ENCODE peak calls at places on chromosomes 4 and X, in eight cellular contexts. One of them, this sample, is unnamed. For H3K4me1, the result is how much of the 10 kb centered on the place peaks cover.

GRCh38 chr4:1855334-1856070 is 454 bp downstream of the LETM1 start:
- DNase-seq in lung: peak
- DNase-seq in cardiac muscle cell: no peak
- DNase-seq in adrenal gland: no peak
- DNase-seq in hepatocyte: peak
- DNase-seq in H9: no peak
- DNase-seq in suprapubic skin: no peak
- DNase-seq in A549: no peak
- DNase-seq in this sample: peak

GRCh38 chr4:88807499-88807898 is 109.9 kb upstream of the NAP1L5 start:
- DNase-seq in lung: no peak
- DNase-seq in suprapubic skin: no peak
- DNase-seq in A549: no peak
- DNase-seq in cardiac muscle cell: no peak
- DNase-seq in adrenal gland: no peak
- DNase-seq in hepatocyte: no peak
- DNase-seq in H9: no peak
- DNase-seq in this sample: no peak

GRCh38 chrX:47515941-47516649 is 33.1 kb upstream of the ZNF41 start:
- DNase-seq in A549: no peak
- DNase-seq in lung: no peak
- DNase-seq in adrenal gland: no peak
- DNase-seq in suprapubic skin: no peak
- DNase-seq in cardiac muscle cell: peak
- DNase-seq in hepatocyte: no peak
- DNase-seq in H9: no peak
- DNase-seq in this sample: no peak

GRCh38 chr4:89868999-89869589 is 25.6 kb upstream of the MMRN1 start:
- DNase-seq in H9: no peak
- DNase-seq in hepatocyte: no peak
- DNase-seq in lung: no peak
- DNase-seq in suprapubic skin: no peak
- DNase-seq in cardiac muscle cell: peak
- DNase-seq in adrenal gland: no peak
- DNase-seq in A549: no peak
- DNase-seq in this sample: no peak

GRCh38 chr4:54547299-54548097 is 110.3 kb upstream of the KIT start:
- DNase-seq in hepatocyte: no peak
- DNase-seq in suprapubic skin: no peak
- DNase-seq in adrenal gland: peak
- DNase-seq in A549: no peak
- DNase-seq in H9: no peak
- DNase-seq in lung: no peak
- DNase-seq in cardiac muscle cell: no peak
- DNase-seq in this sample: peak

GRCh38 chr4:134388351-134388750 is 186.8 kb upstream of the PABPC4L start:
- DNase-seq in suprapubic skin: no peak
- DNase-seq in hepatocyte: no peak
- DNase-seq in H9: peak
- DNase-seq in cardiac muscle cell: no peak
- DNase-seq in lung: no peak
- DNase-seq in adrenal gland: no peak
- DNase-seq in A549: no peak
- DNase-seq in this sample: no peak

GRCh38 chr4:177448850-177449249 is 6.6 kb upstream of the AGA start:
- DNase-seq in adrenal gland: no peak
- DNase-seq in hepatocyte: no peak
- DNase-seq in H9: no peak
- DNase-seq in lung: no peak
- DNase-seq in suprapubic skin: no peak
- DNase-seq in A549: no peak
- DNase-seq in cardiac muscle cell: peak
- DNase-seq in this sample: no peak

GRCh38 chr4:81460115-81460836 is 11.4 kb downstream of the RASGEF1B start:
- DNase-seq in A549: no peak
- DNase-seq in suprapubic skin: no peak
- DNase-seq in lung: no peak
- DNase-seq in cardiac muscle cell: no peak
- DNase-seq in adrenal gland: no peak
- DNase-seq in H9: no peak
- DNase-seq in hepatocyte: no peak
- DNase-seq in this sample: no peak

GRCh38 chr4:39037491-39037825 is 5.2 kb upstream of the TMEM156 start:
- DNase-seq in cardiac muscle cell: no peak
- DNase-seq in adrenal gland: no peak
- DNase-seq in A549: no peak
- DNase-seq in suprapubic skin: no peak
- DNase-seq in H9: no peak
- DNase-seq in hepatocyte: peak
- DNase-seq in lung: no peak
- DNase-seq in this sample: no peak

GRCh38 chrX:46130246-46130645 is 415.0 kb downstream of the ZNF674 start:
- DNase-seq in lung: no peak
- DNase-seq in hepatocyte: no peak
- DNase-seq in suprapubic skin: no peak
- DNase-seq in A549: no peak
- DNase-seq in adrenal gland: no peak
- DNase-seq in cardiac muscle cell: no peak
- DNase-seq in H9: no peak
- DNase-seq in this sample: no peak

DNA sequence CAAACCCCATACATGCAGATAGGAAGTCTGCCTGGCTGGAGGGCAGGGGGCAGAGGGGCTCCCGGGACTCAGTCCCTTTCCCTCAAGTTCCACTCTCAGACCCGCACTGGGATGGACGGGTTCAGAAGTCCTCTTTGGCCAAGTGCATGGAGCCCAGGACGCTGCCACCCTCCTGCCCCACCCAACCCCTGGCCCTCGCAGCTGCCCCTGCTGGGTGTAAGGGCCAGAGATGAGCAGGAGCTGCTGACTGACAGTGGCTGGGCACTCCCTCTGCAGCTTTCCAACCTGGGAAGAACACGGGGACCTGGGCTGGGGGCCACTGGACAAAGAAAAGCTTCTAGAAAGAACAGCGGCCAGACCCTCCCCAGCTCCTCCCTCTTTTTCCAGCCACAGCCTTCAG is 3.4 kb downstream of the L1CAM start:
- DNase-seq in hepatocyte: no peak
- DNase-seq in lung: no peak
- DNase-seq in suprapubic skin: no peak
- DNase-seq in H9: no peak
- DNase-seq in adrenal gland: no peak
- DNase-seq in cardiac muscle cell: no peak
- DNase-seq in A549: no peak
- DNase-seq in this sample: no peak
- H3K4me1 ChIP-seq in hepatocyte: under half
- H3K4me1 ChIP-seq in lung: under half
- H3K4me1 ChIP-seq in suprapubic skin: under half
- H3K4me1 ChIP-seq in H9: under half
- H3K4me1 ChIP-seq in adrenal gland: under half
- H3K4me1 ChIP-seq in cardiac muscle cell: under half
- H3K4me1 ChIP-seq in A549: under half
- H3K4me1 ChIP-seq in this sample: under half

GRCh38 chrX:71542825-71543224 is 9.9 kb downstream of the OGT start:
- DNase-seq in cardiac muscle cell: no peak
- DNase-seq in suprapubic skin: no peak
- DNase-seq in A549: no peak
- DNase-seq in lung: no peak
- DNase-seq in adrenal gland: no peak
- DNase-seq in H9: no peak
- DNase-seq in hepatocyte: no peak
- DNase-seq in this sample: no peak

GRCh38 chrX:71541546-71542022 is 8.7 kb downstream of the OGT start:
- DNase-seq in hepatocyte: no peak
- DNase-seq in adrenal gland: no peak
- DNase-seq in suprapubic skin: no peak
- DNase-seq in lung: no peak
- DNase-seq in H9: no peak
- DNase-seq in cardiac muscle cell: peak
- DNase-seq in A549: no peak
- DNase-seq in this sample: no peak

GRCh38 chrX:71545364-71545763 is 12.5 kb downstream of the OGT start:
- DNase-seq in cardiac muscle cell: no peak
- DNase-seq in hepatocyte: no peak
- DNase-seq in lung: no peak
- DNase-seq in suprapubic skin: no peak
- DNase-seq in H9: no peak
- DNase-seq in adrenal gland: no peak
- DNase-seq in A549: no peak
- DNase-seq in this sample: no peak

GRCh38 chrX:71542411-71542810 is 9.5 kb downstream of the OGT start:
- DNase-seq in suprapubic skin: no peak
- DNase-seq in cardiac muscle cell: peak
- DNase-seq in hepatocyte: no peak
- DNase-seq in adrenal gland: no peak
- DNase-seq in H9: no peak
- DNase-seq in lung: no peak
- DNase-seq in A549: no peak
- DNase-seq in this sample: no peak

DNA sequence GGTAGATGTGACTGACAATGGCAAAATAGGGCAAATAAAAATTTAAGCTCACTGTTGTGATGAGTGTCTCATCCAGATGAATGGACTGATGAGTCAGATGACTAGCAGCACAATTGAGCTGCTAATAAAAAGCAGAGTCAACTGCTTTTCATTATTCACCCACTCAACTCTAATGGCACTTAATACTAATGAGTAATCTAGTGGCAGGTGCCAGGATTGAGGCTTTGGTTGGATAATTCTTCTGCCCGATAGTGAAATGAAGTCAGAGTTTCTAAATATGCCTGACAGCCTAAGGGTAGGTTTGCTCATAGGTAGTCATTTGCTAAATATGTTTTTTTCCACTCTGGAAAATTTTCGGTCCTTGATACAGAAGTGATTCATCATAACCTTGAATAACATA is 10.4 kb downstream of the OGT start:
- DNase-seq in adrenal gland: peak
- DNase-seq in hepatocyte: peak
- DNase-seq in H9: no peak
- DNase-seq in cardiac muscle cell: peak
- DNase-seq in suprapubic skin: no peak
- DNase-seq in A549: peak
- DNase-seq in lung: no peak
- DNase-seq in this sample: no peak
- H3K4me1 ChIP-seq in adrenal gland: under half
- H3K4me1 ChIP-seq in hepatocyte: under half
- H3K4me1 ChIP-seq in H9: under half
- H3K4me1 ChIP-seq in cardiac muscle cell: under half
- H3K4me1 ChIP-seq in suprapubic skin: under half
- H3K4me1 ChIP-seq in A549: half or more
- H3K4me1 ChIP-seq in lung: under half
- H3K4me1 ChIP-seq in this sample: under half

GRCh38 chr4:3867403-3868100 is 101.4 kb downstream of the ADRA2C start:
- DNase-seq in lung: no peak
- DNase-seq in H9: peak
- DNase-seq in hepatocyte: no peak
- DNase-seq in suprapubic skin: peak
- DNase-seq in adrenal gland: no peak
- DNase-seq in cardiac muscle cell: no peak
- DNase-seq in A549: no peak
- DNase-seq in this sample: no peak
- H3K4me1 ChIP-seq in lung: under half
- H3K4me1 ChIP-seq in H9: under half
- H3K4me1 ChIP-seq in hepatocyte: under half
- H3K4me1 ChIP-seq in suprapubic skin: under half
- H3K4me1 ChIP-seq in adrenal gland: under half
- H3K4me1 ChIP-seq in cardiac muscle cell: under half
- H3K4me1 ChIP-seq in A549: under half
- H3K4me1 ChIP-seq in this sample: under half

DNA sequence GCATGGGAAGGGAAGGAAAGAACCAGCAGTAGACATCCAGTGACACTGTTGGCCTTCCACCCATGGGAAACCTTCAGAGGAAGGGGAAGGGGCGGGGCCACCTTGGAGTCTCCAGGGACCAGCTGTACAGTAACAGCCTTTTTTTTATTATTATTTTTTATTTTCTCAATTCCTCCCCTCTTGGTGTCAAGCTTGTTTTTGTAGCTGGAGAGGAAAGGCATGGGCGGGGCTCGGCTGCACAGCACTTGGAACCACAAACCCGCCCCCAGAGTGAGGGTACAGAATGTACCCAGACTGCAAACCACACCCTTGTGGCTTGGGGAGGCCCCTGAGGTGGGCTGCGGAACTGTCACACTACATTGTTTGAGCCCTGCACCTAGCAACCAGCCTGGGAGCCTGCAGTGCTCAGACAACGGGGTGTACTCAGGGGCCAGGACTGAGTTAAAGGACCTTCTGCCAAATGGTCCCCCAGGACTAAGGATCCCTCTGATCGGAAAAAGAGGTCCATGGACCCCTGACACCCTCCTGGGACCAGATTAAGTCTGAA is 45.7 kb downstream of the PRPS1 start:
- DNase-seq in A549: no peak
- DNase-seq in lung: peak
- DNase-seq in hepatocyte: peak
- DNase-seq in suprapubic skin: peak
- DNase-seq in adrenal gland: peak
- DNase-seq in cardiac muscle cell: peak
- DNase-seq in H9: peak
- DNase-seq in this sample: peak
- H3K4me1 ChIP-seq in A549: under half
- H3K4me1 ChIP-seq in lung: under half
- H3K4me1 ChIP-seq in hepatocyte: under half
- H3K4me1 ChIP-seq in suprapubic skin: under half
- H3K4me1 ChIP-seq in adrenal gland: under half
- H3K4me1 ChIP-seq in cardiac muscle cell: under half
- H3K4me1 ChIP-seq in H9: under half
- H3K4me1 ChIP-seq in this sample: under half

DNA sequence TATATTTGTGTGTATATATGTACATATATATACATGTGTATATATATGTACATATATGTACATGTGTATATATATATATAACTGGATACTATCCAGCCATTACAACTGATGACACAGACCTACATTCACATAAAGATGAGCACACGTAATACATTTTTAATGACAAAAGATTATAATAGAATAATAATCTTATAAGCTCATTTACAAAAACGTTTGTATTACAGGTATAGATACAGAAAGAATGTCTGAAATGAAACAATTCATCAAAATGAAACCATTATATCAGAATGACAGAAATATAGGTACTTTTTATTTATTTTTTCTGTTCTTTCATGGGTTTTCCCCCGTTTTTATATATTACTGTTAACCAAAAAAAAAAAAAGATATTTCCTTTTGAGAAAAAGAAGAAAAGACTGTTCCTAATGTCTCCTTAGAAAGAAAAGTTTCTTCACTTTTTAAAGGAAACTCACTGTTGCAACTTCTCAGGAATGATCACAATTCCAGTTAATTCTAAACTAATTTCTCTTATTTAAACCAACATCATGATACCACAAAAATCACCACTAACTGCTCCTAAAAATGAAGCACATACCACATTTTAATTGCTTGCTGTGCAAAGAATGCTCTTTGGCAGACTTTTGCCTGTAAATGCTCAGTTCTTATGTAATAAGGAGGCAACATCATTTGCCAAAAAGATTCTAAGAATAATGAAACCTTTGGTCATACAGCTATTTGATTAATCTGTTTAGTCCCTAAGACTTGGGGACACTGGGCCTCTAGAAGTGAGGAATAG is 18.9 kb downstream of the LEF1 start:
- DNase-seq in H9: no peak
- DNase-seq in hepatocyte: no peak
- DNase-seq in cardiac muscle cell: no peak
- DNase-seq in lung: no peak
- DNase-seq in adrenal gland: no peak
- DNase-seq in A549: no peak
- DNase-seq in suprapubic skin: no peak
- DNase-seq in this sample: no peak
- H3K4me1 ChIP-seq in H9: under half
- H3K4me1 ChIP-seq in hepatocyte: under half
- H3K4me1 ChIP-seq in cardiac muscle cell: under half
- H3K4me1 ChIP-seq in lung: under half
- H3K4me1 ChIP-seq in adrenal gland: under half
- H3K4me1 ChIP-seq in A549: under half
- H3K4me1 ChIP-seq in suprapubic skin: under half
- H3K4me1 ChIP-seq in this sample: under half

This sample was measured in colonic mucosa.